ENCODE peak calls at places on chromosomes 13 and 19, in six cellular contexts. Y is fibroblast of lung, J is heart right ventricle, X is psoas muscle, G is brain microvascular endothelial cell, Z is thoracic aorta. H is an unnamed sample. For H3K27me3, the result is how much of the 10 kb centered on the place peaks cover.

GRCh38 chr13:99403458-99403971 is 96.3 kb upstream of the GPR183 start:
- DNase-seq in G (no peak), Y (no peak), Z (no peak), J (no peak), X (no peak), H (no peak)

GRCh38 chr13:30725331-30726085 is 9.8 kb upstream of the ALOX5AP start:
- DNase-seq in Z (no peak), G (peak), J (no peak), Y (peak), X (no peak), H (peak)

GRCh38 chr13:80604094-80604493 is 263.2 kb upstream of the SPRY2 start:
- DNase-seq in Y (no peak), Z (no peak), G (no peak), X (peak), J (no peak), H (no peak)

GRCh38 chr19:18741566-18742121 is 49.5 kb downstream of the COMP start:
- DNase-seq in J (no peak), Y (no peak), G (no peak), X (no peak), Z (no peak), H (peak)

GRCh38 chr19:11091343-11092153 is 2.3 kb downstream of the LDLR start:
- DNase-seq in Y (peak), X (peak), J (no peak), G (peak), Z (peak), H (no peak)

GRCh38 chr19:19145281-19145999 is 7.2 kb upstream of the TMEM161A start:
- DNase-seq in Z (no peak), G (no peak), J (no peak), Y (no peak), X (no peak), H (no peak)

GRCh38 chr19:54558339-54558738 is 15.3 kb upstream of the LILRA2 start:
- DNase-seq in G (no peak), Z (no peak), Y (no peak), J (no peak), X (no peak), H (no peak)

GRCh38 chr13:41746259-41746658 is 214.7 kb downstream of the VWA8 start:
- DNase-seq in Y (peak), Z (no peak), X (no peak), J (no peak), G (peak), H (no peak)

GRCh38 chr19:39864118-39864517 is 17.9 kb upstream of the FBL start:
- DNase-seq in Y (no peak), Z (no peak), G (no peak), X (no peak), J (no peak), H (no peak)

GRCh38 chr13:57653229-57653994 is 21.9 kb downstream of the PCDH17 start:
- DNase-seq in J (no peak), X (no peak), G (no peak), Y (no peak), Z (no peak), H (no peak)

GRCh38 chr19:19229701-19230100 is 17.9 kb downstream of the NCAN start:
- DNase-seq in X (no peak), Y (no peak), J (no peak), G (no peak), Z (no peak), H (no peak)

GRCh38 chr19:24074720-24075119 is 12.3 kb upstream of the ZNF254 start:
- DNase-seq in Z (no peak), J (no peak), X (no peak), Y (peak), G (peak), H (no peak)

GRCh38 chr13:53250272-53250875 is 221.8 kb downstream of the OLFM4 start:
- DNase-seq in Y (peak), G (peak), Z (no peak), J (no peak), X (no peak), H (peak)

GRCh38 chr13:20001351-20001750 is 42.8 kb downstream of the ZMYM2 start:
- DNase-seq in Z (no peak), J (no peak), Y (no peak), G (no peak), X (no peak), H (no peak)

GRCh38 chr19:2575734-2576481 is 100.0 kb downstream of the GADD45B start:
- DNase-seq in X (peak), Z (peak), Y (no peak), J (peak), G (peak), H (no peak)

GRCh38 chr13:29743229-29743786 is 107.1 kb downstream of the UBL3 start:
- DNase-seq in X (peak), J (peak), Y (peak), G (no peak), Z (no peak), H (no peak)

GRCh38 chr19:54216869-54217268 is 5.9 kb downstream of the LILRB3 start:
- DNase-seq in X (no peak), Y (no peak), J (no peak), Z (no peak), G (no peak), H (no peak)

GRCh38 chr19:17873661-17874422 is 2.1 kb downstream of the SLC5A5 start:
- DNase-seq in Y (no peak), Z (no peak), X (no peak), J (no peak), G (no peak), H (no peak)

GRCh38 chr13:75458696-75459422 is 23.1 kb downstream of the TBC1D4 start:
- DNase-seq in X (peak), J (peak), Z (no peak), G (no peak), Y (no peak), H (peak)

GRCh38 chr19:23286477-23286876 is 36.3 kb upstream of the ZNF724 start:
- DNase-seq in Y (no peak), X (no peak), Z (no peak), G (no peak), J (no peak), H (no peak)

GRCh38 chr19:39995794-39996193 is 1.1 kb upstream of the ZNF546 start:
- DNase-seq in G (no peak), Z (no peak), J (no peak), X (no peak), Y (no peak), H (no peak)

GRCh38 chr13:29494520-29494919 is 101.0 kb downstream of the SLC7A1 start:
- DNase-seq in G (no peak), J (no peak), Z (no peak), Y (no peak), X (no peak), H (no peak)

GRCh38 chr13:44160549-44161278 is 212.9 kb upstream of the SERP2 start:
- DNase-seq in Z (no peak), Y (no peak), G (no peak), J (no peak), X (no peak), H (no peak)

GRCh38 chr13:26541041-26541440 is 16.4 kb upstream of the WASF3 start:
- DNase-seq in Y (no peak), Z (no peak), J (no peak), G (no peak), X (no peak), H (no peak)

GRCh38 chr19:38952395-38953165 is 21.8 kb downstream of the MRPS12 start:
- DNase-seq in J (no peak), Y (no peak), G (no peak), Z (no peak), X (no peak), H (no peak)

GRCh38 chr13:58239774-58240268 is 608.3 kb downstream of the PCDH17 start:
- DNase-seq in Y (no peak), G (no peak), X (no peak), Z (no peak), J (peak), H (no peak)

GRCh38 chr19:21750586-21751128 is 16.7 kb downstream of the ZNF100 start:
- DNase-seq in G (no peak), Y (no peak), X (no peak), J (no peak), Z (no peak), H (no peak)

GRCh38 chr13:112032186-112032835 is 34.6 kb upstream of the SOX1 start:
- DNase-seq in Y (no peak), X (no peak), J (no peak), G (peak), Z (no peak), H (peak)

GRCh38 chr19:35890113-35890650 is 10.2 kb downstream of the NFKBID start:
- DNase-seq in Y (no peak), J (no peak), X (no peak), G (no peak), Z (no peak), H (no peak)

GRCh38 chr13:50609016-50609415 is 234.5 kb downstream of the DLEU7 start:
- DNase-seq in G (no peak), J (no peak), Y (no peak), X (no peak), Z (no peak), H (no peak)

GRCh38 chr13:21747456-21747855 is 76.6 kb downstream of the FGF9 start:
- DNase-seq in Z (no peak), Y (no peak), X (no peak), G (no peak), J (no peak), H (no peak)

GRCh38 chr13:111881700-111882099 is 185.2 kb upstream of the SOX1 start:
- DNase-seq in X (no peak), G (no peak), J (no peak), Z (no peak), Y (no peak), H (no peak)

GRCh38 chr13:89925107-89925506 is 1422.4 kb upstream of the MIR17HG start:
- DNase-seq in Z (no peak), G (no peak), J (no peak), X (no peak), Y (peak), H (no peak)

DNA sequence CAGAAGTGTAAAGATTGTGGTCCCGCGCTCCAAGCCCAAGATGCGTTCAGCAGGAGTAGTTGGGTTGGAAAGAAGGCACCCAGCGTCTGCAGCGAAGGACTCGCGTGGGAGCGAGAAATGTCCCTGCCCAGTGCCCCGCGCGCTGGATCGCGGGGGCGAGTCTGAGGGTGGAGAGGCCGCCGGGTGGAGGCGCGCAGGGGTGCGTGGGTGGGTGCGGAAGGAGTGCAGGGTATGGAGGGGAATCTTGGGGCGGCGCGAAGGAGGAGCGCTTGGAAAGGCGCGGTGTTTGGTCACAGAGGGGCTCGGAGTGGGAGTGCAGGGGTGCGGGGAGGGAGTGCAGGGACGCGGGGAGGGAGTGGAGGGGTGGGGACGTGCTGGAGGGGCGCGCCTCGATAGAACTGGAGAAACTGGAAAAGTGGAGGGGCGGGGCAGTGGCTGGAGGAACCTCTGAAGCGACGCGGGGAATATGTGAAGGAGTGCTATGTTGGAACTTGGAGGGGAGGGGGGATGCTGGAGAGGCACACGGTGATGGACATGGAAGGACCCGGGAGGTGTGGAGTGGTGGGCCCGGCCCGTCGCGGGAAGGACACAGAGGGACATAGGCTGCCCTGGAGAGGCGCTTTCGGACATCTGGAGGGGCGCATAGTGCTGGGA is 21.1 kb upstream of the SGCG start:
- DNase-seq in G (no peak), J (no peak), X (no peak), Y (no peak), Z (no peak), H (no peak)
- TF ChIP-seq CTCF in G (no peak), J (no peak), X (no peak), Y (no peak), Z (no peak), H (no peak)

GRCh38 chr19:49442793-49443365 is 1.6 kb upstream of the SLC17A7 start:
- DNase-seq in J (peak), Y (peak), Z (peak), G (peak), X (peak), H (peak)

GRCh38 chr19:49441960-49442350 is 628 bp upstream of the SLC17A7 start:
- DNase-seq in G (no peak), J (no peak), Y (no peak), Z (no peak), X (no peak), H (no peak)

GRCh38 chr19:49440439-49441209 is 703 bp downstream of the SLC17A7 start:
- DNase-seq in G (no peak), Y (no peak), J (no peak), X (no peak), Z (no peak), H (no peak)

GRCh38 chr19:49442354-49442753 is 1.0 kb upstream of the SLC17A7 start:
- DNase-seq in X (peak), J (peak), G (no peak), Y (no peak), Z (no peak), H (no peak)

DNA sequence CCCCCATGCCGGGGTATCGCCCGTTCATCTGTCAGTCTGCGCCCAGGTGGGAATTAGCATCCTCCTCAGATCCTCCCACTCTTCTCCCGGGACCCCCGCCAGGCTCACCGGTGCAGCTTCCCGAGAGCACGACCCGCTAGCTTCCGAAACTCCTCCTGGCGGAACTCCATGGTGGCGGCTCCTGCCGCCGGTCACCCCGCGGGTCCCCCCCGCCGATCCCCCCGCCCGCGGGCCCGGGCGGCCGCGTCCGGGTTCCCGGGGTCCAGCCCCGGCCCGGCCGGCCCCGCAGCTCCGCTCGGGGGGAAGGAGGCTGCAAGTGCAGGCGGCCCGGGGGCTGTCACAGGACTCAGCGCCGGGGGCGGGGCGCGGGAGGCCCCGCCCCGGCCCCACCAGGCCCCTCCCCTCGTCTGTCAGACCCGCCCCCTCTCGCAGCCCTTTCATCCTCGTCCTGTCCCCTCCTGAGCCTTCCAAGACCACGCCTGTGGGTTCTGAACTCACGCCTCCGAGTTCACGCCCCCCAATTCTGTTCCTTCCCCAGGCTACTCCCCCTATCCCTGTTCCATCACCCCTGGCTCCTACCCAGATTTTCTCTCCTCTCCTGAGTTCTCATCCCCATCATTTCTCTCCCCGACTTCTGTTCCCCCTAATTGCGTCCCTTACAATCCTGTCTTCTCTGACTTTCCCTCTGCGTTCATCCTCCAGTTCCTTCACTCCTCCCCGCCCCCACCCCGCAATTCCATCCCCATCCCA is at the start of gene SLC17A7:
- DNase-seq in Z (no peak), G (no peak), X (peak), Y (no peak), J (peak), H (no peak)
- H3K27me3 ChIP-seq in Z (under half), G (half or more), X (under half), Y (under half), J (half or more), H (under half)

GRCh38 chr13:36431204-36432105 is 840 bp upstream of the CCNA1 start:
- DNase-seq in G (no peak), X (peak), J (peak), Z (no peak), Y (no peak), H (peak)
- TF ChIP-seq CTCF in G (no peak), X (no peak), J (no peak), Z (no peak), Y (no peak), H (no peak)

GRCh38 chr13:38965281-38965680 is 25.4 kb downstream of the STOML3 start:
- DNase-seq in Y (no peak), X (no peak), J (no peak), Z (no peak), G (no peak), H (no peak)
- H3K27me3 ChIP-seq in Y (under half), X (under half), J (under half), Z (under half), G (under half), H (under half)

DNA sequence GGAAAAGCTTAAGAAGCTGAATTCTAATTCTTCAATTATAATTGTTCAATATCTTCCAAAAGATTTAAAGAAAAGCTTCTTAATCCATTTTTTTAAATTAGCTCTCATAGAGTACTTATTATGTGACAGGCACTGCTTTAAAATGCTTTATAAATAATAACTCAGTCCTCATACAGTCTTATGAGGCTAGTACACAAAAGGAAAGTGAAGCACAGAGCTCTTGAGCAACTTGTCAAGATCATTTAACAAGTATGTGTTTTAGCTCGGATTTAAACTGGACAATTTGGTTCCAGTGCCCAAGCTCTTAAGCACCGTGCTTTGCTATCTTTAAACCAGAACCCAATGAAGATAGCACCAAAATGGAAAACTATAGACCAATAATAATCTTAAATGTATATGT is 106.1 kb downstream of the DHRS12 start:
- DNase-seq in X (no peak), Z (no peak), J (no peak), Y (no peak), G (no peak), H (no peak)
- TF ChIP-seq CTCF in X (no peak), Z (no peak), J (no peak), Y (no peak), G (no peak), H (no peak)

H was measured in pancreas.